ENCODE peak calls at places on chromosomes 2 and 18, in four cellular contexts. One of them, this sample, is unnamed.
A peak's percentile ranks its signal among the peaks of the same experiment; 100 is the strongest.

GRCh38 chr2:229921101-229921891 is 513 bp downstream of the TRIP12 start:
- DNase-seq in K562: peak; percentile 75
- DNase-seq in HepG2: peak; percentile 80
- DNase-seq in Panc1: no peak
- DNase-seq in this sample: peak; percentile 22

GRCh38 chr2:120497261-120497977 is 151.5 kb downstream of the INHBB start:
- DNase-seq in HepG2: no peak
- DNase-seq in Panc1: no peak
- DNase-seq in K562: no peak
- DNase-seq in this sample: no peak

GRCh38 chr18:57624988-57625387 is 3.4 kb upstream of the NARS1 start:
- DNase-seq in K562: no peak
- DNase-seq in HepG2: no peak
- DNase-seq in Panc1: no peak
- DNase-seq in this sample: peak; percentile 15

GRCh38 chr2:98917031-98917459 is 19.0 kb downstream of the CRACDL start:
- DNase-seq in K562: no peak
- DNase-seq in HepG2: no peak
- DNase-seq in Panc1: no peak
- DNase-seq in this sample: peak; percentile 8

GRCh38 chr2:143803936-143804335 is 674.7 kb downstream of the ARHGAP15 start:
- DNase-seq in HepG2: no peak
- DNase-seq in K562: no peak
- DNase-seq in Panc1: no peak
- DNase-seq in this sample: no peak

GRCh38 chr2:71563872-71564271 is 110.5 kb downstream of the DYSF start:
- DNase-seq in Panc1: no peak
- DNase-seq in K562: no peak
- DNase-seq in HepG2: no peak
- DNase-seq in this sample: no peak

GRCh38 chr2:238128061-238129040 is 10.1 kb upstream of the KLHL30 start:
- DNase-seq in HepG2: no peak
- DNase-seq in K562: no peak
- DNase-seq in Panc1: no peak
- DNase-seq in this sample: no peak

GRCh38 chr2:105545731-105546622 is 147.1 kb upstream of the FHL2 start:
- DNase-seq in HepG2: peak; percentile 67
- DNase-seq in K562: peak; percentile 80
- DNase-seq in Panc1: peak; percentile 24
- DNase-seq in this sample: peak; percentile 46

GRCh38 chr2:195466427-195466826 is 190.6 kb upstream of the SLC39A10 start:
- DNase-seq in HepG2: no peak
- DNase-seq in K562: no peak
- DNase-seq in Panc1: no peak
- DNase-seq in this sample: no peak

GRCh38 chr2:234795974-234796690 is 155.7 kb upstream of the SH3BP4 start:
- DNase-seq in Panc1: no peak
- DNase-seq in HepG2: peak; percentile 21
- DNase-seq in K562: no peak
- DNase-seq in this sample: no peak

GRCh38 chr2:40448476-40449079 is 3.3 kb downstream of the SLC8A1 start:
- DNase-seq in K562: no peak
- DNase-seq in HepG2: peak; percentile 21
- DNase-seq in Panc1: no peak
- DNase-seq in this sample: peak; percentile 10

GRCh38 chr2:85772019-85772745 is 18.4 kb downstream of the ATOH8 start:
- DNase-seq in HepG2: peak; percentile 97
- DNase-seq in K562: no peak
- DNase-seq in Panc1: peak; percentile 77
- DNase-seq in this sample: peak; percentile 73

GRCh38 chr2:163755366-163755765 is 19.6 kb upstream of the FIGN start:
- DNase-seq in K562: no peak
- DNase-seq in Panc1: no peak
- DNase-seq in HepG2: no peak
- DNase-seq in this sample: no peak

GRCh38 chr2:129191530-129191929 is 787.9 kb upstream of the RAB6C start:
- DNase-seq in K562: no peak
- DNase-seq in Panc1: no peak
- DNase-seq in HepG2: no peak
- DNase-seq in this sample: no peak

GRCh38 chr2:47223980-47224379 is 68.9 kb upstream of the STPG4 start:
- DNase-seq in Panc1: no peak
- DNase-seq in HepG2: no peak
- DNase-seq in K562: no peak
- DNase-seq in this sample: no peak

GRCh38 chr2:207474871-207475485 is 54.8 kb upstream of the CREB1 start:
- DNase-seq in Panc1: no peak
- DNase-seq in HepG2: peak; percentile 47
- DNase-seq in K562: peak; percentile 30
- DNase-seq in this sample: peak; percentile 39

GRCh38 chr2:10658041-10658913 is 31.5 kb downstream of the NOL10 start:
- DNase-seq in K562: no peak
- DNase-seq in Panc1: no peak
- DNase-seq in HepG2: no peak
- DNase-seq in this sample: peak; percentile 29

GRCh38 chr2:63837036-63837594 is 4.6 kb upstream of the UGP2 start:
- DNase-seq in HepG2: no peak
- DNase-seq in Panc1: no peak
- DNase-seq in K562: no peak
- DNase-seq in this sample: no peak

GRCh38 chr18:79511671-79512301 is 116.1 kb downstream of the NFATC1 start:
- DNase-seq in K562: no peak
- DNase-seq in Panc1: no peak
- DNase-seq in HepG2: no peak
- DNase-seq in this sample: no peak

GRCh38 chr2:222450021-222450420 is 25.7 kb downstream of the SGPP2 start:
- DNase-seq in K562: no peak
- DNase-seq in HepG2: no peak
- DNase-seq in Panc1: no peak
- DNase-seq in this sample: no peak

DNA sequence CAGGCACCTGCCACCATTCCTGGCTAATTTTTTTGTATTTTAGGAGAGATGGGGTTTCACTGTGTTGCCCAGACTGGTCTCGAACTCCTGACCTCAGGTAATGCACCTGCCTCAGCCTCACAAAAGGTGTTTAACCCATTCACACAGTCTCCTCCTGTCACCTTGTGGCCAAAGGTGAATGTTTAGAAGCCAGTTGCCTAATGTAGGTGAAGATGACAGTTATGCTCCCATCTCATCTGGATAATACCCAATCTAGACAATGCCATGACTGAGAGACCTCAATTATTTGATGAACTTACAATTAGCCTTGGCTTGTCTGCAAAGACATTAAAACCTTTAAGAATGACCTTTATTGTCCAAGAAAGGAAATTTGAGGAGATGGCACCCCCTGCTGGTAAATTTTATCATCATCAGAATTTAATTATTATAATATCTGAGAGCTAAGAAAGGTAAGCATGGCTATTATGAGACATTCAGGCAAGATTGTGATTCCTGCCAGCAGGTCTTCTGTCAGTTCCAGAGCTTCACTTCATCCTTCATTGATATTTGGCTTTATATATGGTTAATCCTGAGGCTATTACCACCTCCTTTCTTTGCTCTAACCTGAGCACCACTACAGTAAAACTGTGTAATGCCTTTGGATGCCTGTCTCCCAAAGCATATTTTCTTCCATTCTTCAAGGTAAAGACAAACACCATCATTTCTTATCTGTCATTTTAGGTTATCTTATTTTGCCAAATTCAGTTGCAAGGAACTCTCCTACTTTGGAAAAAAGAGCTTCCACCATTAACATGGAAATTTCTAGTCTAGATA is 117.6 kb downstream of the FAM124B start:
- DNase-seq in Panc1: peak; percentile 30
- DNase-seq in K562: peak; percentile 11
- DNase-seq in HepG2: peak; percentile 73
- DNase-seq in this sample: peak; percentile 61
- TF ChIP-seq TCF7L2 in Panc1: no peak
- TF ChIP-seq TCF7L2 in K562: no peak
- TF ChIP-seq TCF7L2 in HepG2: no peak
- TF ChIP-seq TCF7L2 in this sample: no peak

GRCh38 chr2:28678944-28679343 is 72.7 kb upstream of the PPP1CB start:
- DNase-seq in HepG2: no peak
- DNase-seq in Panc1: no peak
- DNase-seq in K562: no peak
- DNase-seq in this sample: no peak
- TF ChIP-seq TCF7L2 in HepG2: no peak
- TF ChIP-seq TCF7L2 in Panc1: no peak
- TF ChIP-seq TCF7L2 in K562: no peak
- TF ChIP-seq TCF7L2 in this sample: no peak

GRCh38 chr2:160319700-160320099 is 119.6 kb upstream of the ITGB6 start:
- DNase-seq in Panc1: no peak
- DNase-seq in HepG2: no peak
- DNase-seq in K562: no peak
- DNase-seq in this sample: no peak
- TF ChIP-seq TCF7L2 in Panc1: no peak
- TF ChIP-seq TCF7L2 in HepG2: no peak
- TF ChIP-seq TCF7L2 in K562: no peak
- TF ChIP-seq TCF7L2 in this sample: no peak

GRCh38 chr18:46332286-46332801 is 228.2 kb downstream of the HAUS1 start:
- DNase-seq in K562: no peak
- DNase-seq in HepG2: no peak
- DNase-seq in Panc1: no peak
- DNase-seq in this sample: no peak
- TF ChIP-seq TCF7L2 in K562: no peak
- TF ChIP-seq TCF7L2 in HepG2: no peak
- TF ChIP-seq TCF7L2 in Panc1: no peak
- TF ChIP-seq TCF7L2 in this sample: no peak

GRCh38 chr2:236638707-236639106 is 69.1 kb downstream of the ACKR3 start:
- DNase-seq in Panc1: no peak
- DNase-seq in HepG2: no peak
- DNase-seq in K562: no peak
- DNase-seq in this sample: no peak

GRCh38 chr2:236639461-236639860 is 69.8 kb downstream of the ACKR3 start:
- DNase-seq in Panc1: no peak
- DNase-seq in HepG2: no peak
- DNase-seq in K562: no peak
- DNase-seq in this sample: no peak

GRCh38 chr2:236636261-236636660 is 66.6 kb downstream of the ACKR3 start:
- DNase-seq in K562: no peak
- DNase-seq in Panc1: no peak
- DNase-seq in HepG2: no peak
- DNase-seq in this sample: no peak

GRCh38 chr2:236636714-236637485 is 67.3 kb downstream of the ACKR3 start:
- DNase-seq in K562: no peak
- DNase-seq in HepG2: no peak
- DNase-seq in Panc1: no peak
- DNase-seq in this sample: no peak

DNA sequence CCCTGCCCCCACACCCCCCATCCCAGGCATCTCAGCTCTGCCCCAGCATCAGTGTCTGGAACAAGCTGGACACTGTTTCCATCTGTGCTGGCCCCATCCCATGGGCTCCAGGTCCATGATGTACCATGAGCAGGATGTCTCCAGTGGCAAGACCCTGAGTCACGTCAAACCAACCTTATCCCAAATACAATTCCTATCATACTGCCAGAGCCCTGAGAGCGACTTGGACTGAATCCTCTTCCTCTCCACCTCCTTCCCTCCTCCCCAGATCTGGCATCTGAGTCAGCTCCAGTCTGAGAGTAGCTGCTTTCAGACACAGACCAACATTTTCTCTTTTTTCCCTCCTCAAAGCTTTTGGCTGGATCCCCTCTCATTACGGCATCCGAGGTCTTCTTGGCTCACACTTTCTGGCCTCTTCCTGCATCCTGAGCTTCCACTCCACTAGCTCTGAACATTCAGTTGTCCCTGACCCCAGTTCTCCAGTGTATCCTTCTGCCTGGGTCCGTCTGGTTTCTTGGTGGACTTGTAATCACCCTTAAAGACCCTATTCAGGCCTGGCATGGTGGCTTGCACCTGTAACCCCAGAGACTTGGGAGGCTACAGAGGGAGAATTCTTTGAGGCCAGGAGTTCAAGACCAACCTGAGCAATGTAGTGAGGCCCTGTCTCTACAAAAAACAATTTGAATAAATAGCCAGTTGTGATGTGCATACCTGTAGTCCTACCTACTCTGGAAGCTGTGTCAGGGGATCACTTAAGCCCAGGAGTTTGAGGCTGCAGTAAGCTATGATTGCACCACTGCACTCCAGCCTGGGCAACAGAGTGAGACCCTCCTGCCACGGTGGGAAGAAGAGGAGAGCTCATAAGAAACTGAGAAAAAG is 68.3 kb downstream of the ACKR3 start:
- DNase-seq in Panc1: no peak
- DNase-seq in HepG2: no peak
- DNase-seq in K562: no peak
- DNase-seq in this sample: no peak
- TF ChIP-seq TCF7L2 in Panc1: no peak
- TF ChIP-seq TCF7L2 in HepG2: no peak
- TF ChIP-seq TCF7L2 in K562: no peak
- TF ChIP-seq TCF7L2 in this sample: no peak